ENCODE peak calls at places on chromosomes 4 and X, in nine cellular contexts. Y, N, D, F, S, T, X, P and J are unnamed samples.

GRCh38 chrX:111339212-111339611 is 68.9 kb upstream of the CAPN6 start:
- DNase-seq in X (no peak), S (no peak), T (no peak), Y (no peak), F (no peak), N (no peak), P (no peak), D (no peak), J (no peak)

GRCh38 chr4:39469429-39470077 is 10.7 kb downstream of the LIAS start:
- DNase-seq in D (peak; percentile 46), Y (no peak), F (no peak), X (peak; percentile 71), P (peak; percentile 91), T (no peak), S (peak; percentile 76), N (peak; percentile 92), J (peak; percentile 55)

GRCh38 chr4:115945026-115945425 is 831.6 kb upstream of the NDST4 start:
- DNase-seq in X (no peak), S (no peak), D (no peak), F (no peak), Y (no peak), P (no peak), N (no peak), T (no peak), J (no peak)

GRCh38 chr4:120683902-120684540 is 238.5 kb downstream of the PRDM5 start:
- DNase-seq in D (no peak), X (no peak), P (peak; percentile 48), Y (no peak), T (no peak), S (no peak), F (no peak), N (peak; percentile 42), J (no peak)

GRCh38 chr4:61541474-61541873 is 341.3 kb downstream of the ADGRL3 start:
- DNase-seq in S (no peak), N (no peak), T (no peak), F (no peak), X (no peak), P (no peak), Y (no peak), D (no peak), J (no peak)

GRCh38 chr4:105709081-105709450 is 482 bp downstream of the GSTCD start:
- DNase-seq in Y (no peak), D (peak; percentile 42), F (no peak), P (peak; percentile 58), X (no peak), T (no peak), N (peak; percentile 54), S (no peak), J (no peak)

GRCh38 chr4:74084984-74085383 is 14.0 kb downstream of the CXCL2 start:
- DNase-seq in T (no peak), D (no peak), Y (no peak), F (no peak), S (no peak), N (no peak), X (no peak), P (no peak), J (no peak)

GRCh38 chr4:48268956-48269860 is at the start of gene TEC:
- DNase-seq in T (peak; percentile 10), N (peak; percentile 22), P (peak; percentile 64), X (peak; percentile 77), D (peak; percentile 66), S (peak; percentile 75), F (peak; percentile 70), Y (no peak), J (no peak)

GRCh38 chr4:110163327-110164070 is 34.9 kb downstream of the ELOVL6 start:
- DNase-seq in Y (no peak), D (no peak), X (no peak), P (peak; percentile 70), S (no peak), T (no peak), N (no peak), F (no peak), J (no peak)

GRCh38 chr4:164799410-164799809 is 45.5 kb downstream of the SMIM31 start:
- DNase-seq in D (no peak), X (no peak), P (no peak), S (no peak), N (no peak), F (no peak), T (no peak), Y (no peak), J (no peak)

GRCh38 chr4:1948892-1949436 is 59.8 kb downstream of the NELFA start:
- DNase-seq in T (no peak), P (no peak), S (no peak), D (no peak), N (no peak), F (no peak), Y (no peak), X (no peak), J (no peak)

GRCh38 chr4:39569209-39569608 is 42.0 kb upstream of the UGDH start:
- DNase-seq in X (no peak), F (no peak), T (no peak), N (no peak), P (no peak), S (no peak), Y (no peak), D (no peak), J (no peak)

GRCh38 chr4:142265536-142265935 is 580.6 kb downstream of the INPP4B start:
- DNase-seq in S (no peak), P (peak; percentile 44), T (no peak), D (no peak), N (peak; percentile 70), X (no peak), Y (no peak), F (no peak), J (no peak)

GRCh38 chrX:9285342-9285771 is 179.5 kb upstream of the TBL1X start:
- DNase-seq in X (no peak), N (peak; percentile 62), Y (no peak), D (no peak), P (no peak), F (no peak), S (no peak), T (no peak), J (no peak)

GRCh38 chrX:131262738-131263679 is 26.1 kb downstream of the IGSF1 start:
- DNase-seq in D (no peak), X (no peak), T (no peak), P (no peak), Y (no peak), S (peak; percentile 64), F (no peak), N (peak; percentile 1), J (no peak)

GRCh38 chr4:153234923-153235322 is 30.7 kb downstream of the TRIM2 start:
- DNase-seq in X (no peak), S (no peak), Y (no peak), T (no peak), D (no peak), F (no peak), N (peak; percentile 44), P (peak; percentile 80), J (no peak)

GRCh38 chr4:112403072-112403945 is 106.1 kb downstream of the ALPK1 start:
- DNase-seq in F (no peak), N (no peak), Y (no peak), P (no peak), T (no peak), X (no peak), D (no peak), S (no peak), J (no peak)

GRCh38 chr4:76801621-76802545 is 96.1 kb downstream of the SOWAHB start:
- DNase-seq in S (no peak), Y (peak; percentile 86), D (no peak), N (no peak), P (peak; percentile 73), T (no peak), F (no peak), X (no peak), J (no peak)

GRCh38 chr4:54224960-54225670 is 4.0 kb upstream of the PDGFRA start:
- DNase-seq in D (no peak), Y (no peak), S (no peak), P (no peak), F (no peak), N (no peak), T (no peak), X (no peak), J (no peak)
- H3K27me3 ChIP-seq in D (peaks cover 61% of the 10 kb centered on the region), Y (peaks cover 45% of the 10 kb centered on the region), S (no peaks in the 10 kb centered on the region), P (peaks cover 27% of the 10 kb centered on the region), F (no peaks in the 10 kb centered on the region), N (peaks cover 56% of the 10 kb centered on the region), T (peaks cover 18% of the 10 kb centered on the region), X (peaks cover 69% of the 10 kb centered on the region), J (no peaks in the 10 kb centered on the region)

DNA sequence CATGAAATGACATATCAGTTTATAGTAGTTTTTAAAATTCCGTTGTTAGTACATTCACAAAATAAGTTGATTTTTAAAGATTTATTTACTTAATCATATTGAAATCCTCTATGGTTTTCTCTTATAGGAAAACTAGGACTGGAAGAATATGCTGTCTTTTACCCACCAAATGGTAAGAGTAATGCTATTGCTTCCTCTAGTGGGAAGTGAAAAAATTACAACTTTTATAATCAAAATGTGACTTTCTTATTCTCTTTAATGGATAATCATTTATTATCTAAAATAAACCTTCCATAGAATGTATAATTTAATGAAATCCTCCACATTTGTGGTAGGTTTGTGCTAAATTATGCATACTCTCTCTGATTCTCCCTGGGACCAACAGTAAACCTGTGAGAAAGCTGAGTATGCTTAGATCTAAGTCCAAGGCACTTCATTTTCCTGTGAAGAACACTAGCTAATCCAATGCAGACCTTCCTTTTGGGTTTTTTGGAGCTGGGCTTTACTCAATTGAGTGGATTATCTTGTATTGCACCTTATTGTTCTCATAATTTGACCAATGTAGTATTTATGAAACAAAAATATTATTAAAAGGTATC is 136.2 kb downstream of the TBC1D19 start:
- DNase-seq in S (no peak), F (no peak), Y (no peak), P (peak; percentile 39), N (peak; percentile 45), X (no peak), T (no peak), D (no peak), J (no peak)
- H3K27me3 ChIP-seq in S (no peaks in the 10 kb centered on the region), F (no peaks in the 10 kb centered on the region), Y (no peaks in the 10 kb centered on the region), P (no peaks in the 10 kb centered on the region), N (no peaks in the 10 kb centered on the region), X (no peaks in the 10 kb centered on the region), T (no peaks in the 10 kb centered on the region), D (no peaks in the 10 kb centered on the region), J (no peaks in the 10 kb centered on the region)

DNA sequence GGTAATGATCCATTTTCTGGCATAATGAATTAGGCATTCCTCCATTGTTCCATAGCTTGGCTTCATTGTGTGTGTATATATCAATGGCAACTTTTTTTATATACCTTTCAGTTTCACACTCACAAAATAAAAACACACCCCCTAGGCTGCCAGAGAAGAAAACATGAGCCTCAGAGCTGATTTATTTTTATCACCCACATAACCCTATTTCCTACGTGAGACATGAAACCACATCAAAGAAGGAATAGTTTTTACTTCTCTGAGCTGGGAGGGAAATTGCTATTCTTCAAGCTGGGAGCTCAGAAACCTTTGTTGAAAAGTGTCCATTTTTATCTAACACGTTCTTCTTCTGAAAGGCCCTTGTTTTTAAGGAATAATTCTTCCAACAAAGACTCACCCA is 126.7 kb upstream of the RAI2 start:
- DNase-seq in D (no peak), N (no peak), S (no peak), F (no peak), T (no peak), P (no peak), X (no peak), Y (no peak), J (no peak)
- H3K27me3 ChIP-seq in D (no peaks in the 10 kb centered on the region), N (no peaks in the 10 kb centered on the region), S (no peaks in the 10 kb centered on the region), F (no peaks in the 10 kb centered on the region), T (no peaks in the 10 kb centered on the region), P (no peaks in the 10 kb centered on the region), X (no peaks in the 10 kb centered on the region), Y (no peaks in the 10 kb centered on the region), J (no peaks in the 10 kb centered on the region)

DNA sequence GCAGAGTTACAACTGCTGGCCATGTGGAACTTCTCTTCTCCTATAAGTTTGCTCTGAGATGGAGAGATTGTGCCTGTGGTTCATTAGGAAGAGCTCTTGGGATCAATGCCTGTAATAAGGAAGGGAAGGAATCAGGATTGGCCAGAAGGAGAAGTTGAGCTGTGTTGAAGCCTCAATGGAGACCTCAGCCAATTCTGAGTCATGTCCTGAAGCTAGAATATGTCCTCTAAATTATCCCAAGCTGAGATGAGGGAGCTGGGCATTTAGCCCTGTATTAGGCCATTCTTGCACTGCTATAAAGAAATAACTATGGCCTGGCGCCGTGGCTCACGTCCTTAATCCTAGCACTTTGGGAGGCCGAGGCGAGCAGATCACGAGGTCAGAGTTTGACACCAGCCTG is 85.4 kb upstream of the DHX15 start:
- DNase-seq in S (no peak), D (no peak), T (no peak), N (no peak), P (no peak), Y (no peak), X (no peak), F (no peak), J (no peak)
- H3K27me3 ChIP-seq in S (no peaks in the 10 kb centered on the region), D (no peaks in the 10 kb centered on the region), T (no peaks in the 10 kb centered on the region), N (no peaks in the 10 kb centered on the region), P (peaks cover 38% of the 10 kb centered on the region), Y (no peaks in the 10 kb centered on the region), X (no peaks in the 10 kb centered on the region), F (no peaks in the 10 kb centered on the region), J (peaks cover 19% of the 10 kb centered on the region)